ENCODE peak calls at places on chromosomes 7 and 10, in eight cellular contexts. J is A549, W is HCT116, Z is HepG2, C is SK-N-SH, R is H1, I is GM12878, Y is K562. X is an unnamed sample. For H3K4me1, the result is how much of the 10 kb centered on the place peaks cover.

GRCh38 chr7:47100815-47101435 is 481.0 kb downstream of the TNS3 start:
- DNase-seq in J (peak), W (peak), Z (peak), C (peak), R (peak), I (no peak), Y (peak), X (peak)

GRCh38 chr7:73342645-73343044 is 14.7 kb downstream of the FKBP6 start:
- DNase-seq in J (peak), W (peak), Z (peak), C (peak), R (no peak), I (no peak), Y (no peak), X (peak)

GRCh38 chr7:103343758-103344452 is 662 bp downstream of the DNAJC2 start:
- DNase-seq in J (peak), W (no peak), Z (peak), C (peak), R (no peak), I (no peak), Y (peak), X (peak)

GRCh38 chr7:159143780-159144755 is 599 bp downstream of the VIPR2 start:
- DNase-seq in J (no peak), W (no peak), Z (no peak), C (peak), R (peak), I (no peak), Y (no peak), X (no peak)

GRCh38 chr10:60606343-60607080 is 171.8 kb upstream of the CDK1 start:
- DNase-seq in J (no peak), W (no peak), Z (no peak), C (no peak), R (no peak), I (no peak), Y (no peak), X (peak)

GRCh38 chr7:44286618-44287487 is 38.5 kb downstream of the CAMK2B start:
- DNase-seq in J (no peak), W (no peak), Z (no peak), C (peak), R (peak), I (no peak), Y (no peak), X (no peak)

GRCh38 chr10:102243304-102243703 is 2.0 kb upstream of the PITX3 start:
- DNase-seq in J (no peak), W (no peak), Z (peak), C (no peak), R (no peak), I (no peak), Y (no peak), X (no peak)

GRCh38 chr10:30534465-30535144 is 94.9 kb downstream of the LYZL2 start:
- DNase-seq in J (peak), W (peak), Z (peak), C (peak), R (peak), I (no peak), Y (peak), X (peak)

GRCh38 chr7:22943997-22944396 is 69.9 kb downstream of the HYCC1 start:
- DNase-seq in J (no peak), W (no peak), Z (no peak), C (no peak), R (no peak), I (no peak), Y (no peak), X (no peak)

GRCh38 chr7:148483941-148484340 is 106.6 kb upstream of the C7orf33 start:
- DNase-seq in J (no peak), W (no peak), Z (no peak), C (no peak), R (no peak), I (no peak), Y (no peak), X (no peak)

GRCh38 chr10:94219829-94220228 is 142.9 kb downstream of the NOC3L start:
- DNase-seq in J (no peak), W (no peak), Z (no peak), C (no peak), R (no peak), I (no peak), Y (no peak), X (no peak)

GRCh38 chr7:93719546-93719945 is 145.0 kb upstream of the CALCR start:
- DNase-seq in J (no peak), W (no peak), Z (no peak), C (no peak), R (no peak), I (no peak), Y (peak), X (no peak)

GRCh38 chr10:60937784-60938654 is 6.0 kb downstream of the RHOBTB1 start:
- DNase-seq in J (no peak), W (no peak), Z (no peak), C (no peak), R (no peak), I (no peak), Y (no peak), X (no peak)

GRCh38 chr7:17123020-17123419 is 175.4 kb upstream of the AHR start:
- DNase-seq in J (no peak), W (no peak), Z (no peak), C (no peak), R (no peak), I (peak), Y (no peak), X (no peak)

GRCh38 chr7:101927389-101928306 is 110.2 kb downstream of the CUX1 start:
- DNase-seq in J (no peak), W (no peak), Z (no peak), C (no peak), R (no peak), I (no peak), Y (no peak), X (peak)

GRCh38 chr10:60375293-60376004 is 14.2 kb downstream of the ANK3 start:
- DNase-seq in J (no peak), W (no peak), Z (no peak), C (no peak), R (no peak), I (no peak), Y (no peak), X (no peak)

GRCh38 chr7:137488038-137488437 is 144.5 kb upstream of the PTN start:
- DNase-seq in J (no peak), W (no peak), Z (no peak), C (no peak), R (no peak), I (no peak), Y (no peak), X (no peak)

GRCh38 chr7:53877688-53878087 is 664.5 kb upstream of the VSTM2A start:
- DNase-seq in J (no peak), W (no peak), Z (no peak), C (no peak), R (no peak), I (no peak), Y (no peak), X (no peak)

GRCh38 chr7:75667938-75668337 is 70.8 kb downstream of the HIP1 start:
- DNase-seq in J (no peak), W (no peak), Z (no peak), C (no peak), R (no peak), I (no peak), Y (no peak), X (no peak)

DNA sequence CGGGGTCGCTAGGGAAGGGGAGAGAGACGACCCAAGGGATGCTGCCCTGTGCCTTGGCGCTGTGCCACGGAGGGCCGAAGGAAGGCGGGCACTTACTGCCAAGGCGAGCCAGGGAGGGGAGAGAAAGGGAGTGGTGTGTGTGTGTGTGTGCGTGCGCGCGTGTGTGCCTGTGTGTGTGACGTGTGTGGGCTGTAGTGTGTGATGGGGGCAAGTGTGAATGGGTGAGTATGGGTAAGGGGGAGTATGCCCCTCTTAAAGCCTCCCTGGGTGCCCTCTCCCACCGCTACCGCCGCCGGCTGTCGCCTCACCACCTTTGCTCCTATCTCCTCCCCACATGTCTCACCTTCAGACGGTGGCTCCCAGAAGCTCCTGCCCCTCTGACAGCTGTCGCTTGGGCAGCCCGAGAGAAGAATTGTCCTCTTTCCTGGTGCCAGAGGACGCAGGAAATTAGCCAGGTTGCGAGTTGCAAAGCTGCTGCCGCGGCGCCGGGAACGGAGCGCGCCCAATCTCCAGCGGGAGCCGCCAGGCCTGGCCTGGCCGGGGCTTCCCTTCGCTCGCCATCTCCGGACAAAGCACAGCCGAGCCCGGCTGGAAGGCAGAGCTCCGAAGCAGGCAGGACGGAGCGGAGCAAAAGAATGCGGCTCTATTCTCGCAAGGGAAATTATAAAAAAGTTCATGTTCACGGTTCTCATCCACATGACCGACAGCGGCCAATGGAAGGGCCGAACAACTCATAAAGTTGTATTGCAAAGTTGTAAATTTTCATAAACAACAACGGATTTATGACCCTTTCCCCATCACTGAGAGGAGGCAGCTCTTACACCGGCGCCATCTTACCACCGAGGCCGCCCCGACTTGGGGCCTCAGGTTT is at the start of gene HOXA3:
- DNase-seq in J (no peak), W (no peak), Z (no peak), C (peak), R (peak), I (no peak), Y (no peak), X (peak)
- H3K4me3 ChIP-seq in J (peak), W (peak), Z (peak), C (no peak), R (no peak), I (peak), Y (no peak), X (peak)

GRCh38 chr10:46020344-46020656 is 10.1 kb downstream of the NCOA4 start:
- DNase-seq in J (no peak), W (no peak), Z (no peak), C (no peak), R (no peak), I (no peak), Y (peak), X (no peak)

GRCh38 chr10:46019170-46019528 is 11.3 kb downstream of the NCOA4 start:
- DNase-seq in J (no peak), W (no peak), Z (no peak), C (no peak), R (no peak), I (no peak), Y (no peak), X (peak)

GRCh38 chr10:46019541-46020343 is 10.7 kb downstream of the NCOA4 start:
- DNase-seq in J (no peak), W (no peak), Z (peak), C (no peak), R (no peak), I (no peak), Y (no peak), X (peak)

GRCh38 chr10:46022978-46023702 is 7.3 kb downstream of the NCOA4 start:
- DNase-seq in J (peak), W (peak), Z (peak), C (peak), R (peak), I (peak), Y (peak), X (peak)

DNA sequence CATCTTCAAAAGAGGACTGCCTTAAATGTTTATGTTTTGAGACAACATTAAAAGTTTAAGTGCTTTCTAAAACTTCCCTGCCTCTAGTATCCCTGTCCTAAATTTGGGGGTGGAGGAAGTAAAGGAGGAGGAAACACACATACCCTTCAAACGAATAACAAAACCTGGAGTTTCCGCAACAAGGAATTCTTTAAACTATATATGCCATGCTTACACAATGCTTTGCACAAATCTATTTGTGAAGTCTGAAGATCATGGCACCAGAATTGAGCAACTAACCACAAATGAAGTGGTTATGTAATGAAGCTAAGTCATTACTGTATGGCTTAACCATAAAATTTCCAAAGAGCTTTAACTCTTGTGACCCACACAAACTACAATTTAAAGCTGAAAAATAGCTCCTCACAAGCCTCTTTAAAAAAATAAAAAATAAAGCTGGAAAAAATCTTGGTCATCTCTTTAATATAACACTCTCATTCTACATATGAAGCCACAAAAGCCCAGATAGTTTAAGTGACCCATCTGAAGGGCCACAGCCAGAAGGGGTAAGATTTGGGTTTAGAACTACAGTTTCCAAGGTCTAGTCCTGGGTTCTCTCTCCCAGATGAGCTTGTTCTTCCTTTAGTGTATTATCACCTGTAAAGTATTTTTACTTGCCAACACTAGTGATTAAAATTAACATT is 9.4 kb downstream of the NCOA4 start:
- DNase-seq in J (no peak), W (no peak), Z (peak), C (no peak), R (no peak), I (no peak), Y (no peak), X (no peak)
- H3K4me1 ChIP-seq in J (half or more), W (under half), Z (half or more), C (under half), R (under half), I (under half), Y (under half), X (half or more)

DNA sequence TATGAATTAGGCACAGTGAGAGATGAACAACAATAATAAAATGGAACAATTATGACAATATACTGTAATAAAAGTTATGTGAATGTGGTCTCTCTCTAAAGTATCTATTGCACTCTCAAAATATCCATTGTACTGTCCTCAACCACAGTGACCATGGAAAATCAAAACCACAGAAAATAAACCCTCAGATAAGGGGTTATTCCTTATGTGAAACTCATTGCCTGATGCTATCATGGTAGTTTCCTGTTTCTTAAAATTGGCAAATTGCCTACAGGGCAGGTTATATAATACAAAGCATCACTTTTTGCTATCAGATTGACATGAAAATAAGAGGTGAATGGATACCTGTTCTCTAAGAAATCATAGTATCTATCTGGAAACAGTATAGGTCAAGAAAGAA is 3.8 kb downstream of the MCM10 start:
- DNase-seq in J (no peak), W (no peak), Z (no peak), C (no peak), R (no peak), I (no peak), Y (no peak), X (no peak)
- TF ChIP-seq MAX in J (no peak), W (no peak), Z (no peak), C (no peak), R (no peak), I (no peak), Y (no peak), X (no peak)

GRCh38 chr10:8404721-8405120 is 350.2 kb downstream of the GATA3 start:
- DNase-seq in J (no peak), W (no peak), Z (no peak), C (no peak), R (no peak), I (peak), Y (no peak), X (no peak)

GRCh38 chr10:8401531-8401930 is 347.0 kb downstream of the GATA3 start:
- DNase-seq in J (no peak), W (no peak), Z (no peak), C (no peak), R (no peak), I (no peak), Y (no peak), X (no peak)

GRCh38 chr10:8402469-8403074 is 348.1 kb downstream of the GATA3 start:
- DNase-seq in J (no peak), W (no peak), Z (no peak), C (no peak), R (no peak), I (no peak), Y (no peak), X (no peak)

GRCh38 chr10:8405551-8405950 is 351.1 kb downstream of the GATA3 start:
- DNase-seq in J (no peak), W (no peak), Z (no peak), C (no peak), R (no peak), I (no peak), Y (no peak), X (no peak)

GRCh38 chr10:8403711-8404371 is 349.4 kb downstream of the GATA3 start:
- DNase-seq in J (no peak), W (no peak), Z (no peak), C (no peak), R (peak), I (no peak), Y (no peak), X (no peak)
- H3K4me3 ChIP-seq in J (no peak), W (no peak), Z (no peak), C (no peak), R (no peak), I (no peak), Y (no peak), X (no peak)

DNA sequence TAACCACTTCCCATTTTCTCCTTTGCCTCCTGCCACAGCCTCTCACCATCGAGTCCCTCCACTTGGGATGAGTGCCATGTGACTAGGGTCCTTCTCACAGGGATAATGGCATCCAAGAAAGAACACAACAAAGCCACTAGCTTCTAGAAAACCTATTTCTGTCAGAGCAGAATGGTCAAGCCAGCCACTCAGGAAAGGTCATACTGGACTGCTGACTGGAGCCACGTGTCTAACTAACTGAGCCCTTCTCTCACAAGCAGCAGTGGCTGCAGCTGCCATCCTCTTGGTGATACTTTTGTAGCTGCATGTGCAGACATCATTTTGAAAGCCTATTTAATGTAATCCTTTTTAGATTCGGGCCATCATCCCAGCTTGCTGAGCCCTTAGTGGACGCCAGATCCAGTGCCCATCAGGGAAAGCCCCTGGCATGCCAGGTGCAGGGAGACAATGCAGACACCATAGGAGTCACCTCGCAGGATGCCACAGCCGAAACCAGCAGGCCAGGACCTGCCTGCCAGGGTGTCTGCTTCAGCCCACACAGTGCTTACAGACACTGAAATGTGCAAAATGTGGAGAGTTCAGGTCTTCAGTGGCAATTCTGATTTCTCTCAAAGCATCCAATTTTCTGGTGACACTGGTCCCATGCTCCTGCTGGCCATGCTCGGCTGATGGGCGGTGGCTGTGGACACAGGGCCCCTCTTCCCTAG is 98.3 kb upstream of the DDC start:
- DNase-seq in J (no peak), W (no peak), Z (no peak), C (no peak), R (no peak), I (no peak), Y (no peak), X (no peak)
- H3K4me1 ChIP-seq in J (under half), W (under half), Z (under half), C (under half), R (under half), I (under half), Y (under half), X (under half)

GRCh38 chr10:33935350-33935749 is 600.9 kb upstream of the NRP1 start:
- DNase-seq in J (no peak), W (no peak), Z (no peak), C (peak), R (no peak), I (no peak), Y (no peak), X (no peak)

GRCh38 chr10:33937987-33938386 is 603.5 kb upstream of the NRP1 start:
- DNase-seq in J (no peak), W (no peak), Z (no peak), C (no peak), R (no peak), I (no peak), Y (no peak), X (no peak)

GRCh38 chr10:33942508-33942907 is 608.0 kb upstream of the NRP1 start:
- DNase-seq in J (no peak), W (no peak), Z (no peak), C (no peak), R (no peak), I (no peak), Y (no peak), X (no peak)

GRCh38 chr10:33937259-33937658 is 602.8 kb upstream of the NRP1 start:
- DNase-seq in J (no peak), W (no peak), Z (no peak), C (no peak), R (no peak), I (no peak), Y (no peak), X (no peak)

DNA sequence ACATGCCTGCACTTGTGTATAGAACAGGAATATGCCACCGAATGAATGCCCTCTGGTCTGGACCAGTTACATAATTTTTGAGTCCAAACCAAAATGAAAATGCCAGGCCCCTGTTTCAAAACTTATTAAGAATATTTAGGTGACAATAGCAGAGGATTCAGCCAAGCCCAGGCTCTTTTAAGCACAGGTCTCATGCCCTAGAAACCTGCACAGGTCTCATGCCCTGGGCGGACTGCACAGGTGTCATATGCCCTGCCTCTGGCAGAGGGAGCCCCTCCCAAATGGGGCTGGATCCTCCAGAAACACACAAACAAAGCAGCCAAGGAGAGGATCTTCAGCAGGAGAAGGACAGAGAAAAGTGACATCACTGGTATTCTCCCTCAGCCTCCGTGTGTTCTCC is 605.4 kb upstream of the NRP1 start:
- DNase-seq in J (no peak), W (no peak), Z (no peak), C (no peak), R (no peak), I (no peak), Y (no peak), X (no peak)
- TF ChIP-seq MAX in J (no peak), W (no peak), Z (no peak), C (no peak), R (no peak), I (no peak), Y (no peak), X (no peak)

X was measured in endothelial cell of umbilical vein.